ENCODE peak calls at places on chromosome 12, in seven cellular contexts. H is Caco-2, O is A549, P is left ventricle myocardium inferior, Z is AG09309, J is heart right ventricle, M is cardiac muscle cell. K is an unnamed sample.
A peak's percentile ranks its signal among the peaks of the same experiment; 100 is the strongest.

GRCh38 chr12:31362115-31362758 is 36.3 kb upstream of the SINHCAF start:
- DNase-seq in H (peak; percentile 59), O (no peak), P (no peak), Z (no peak), J (no peak), M (no peak), K (no peak)

GRCh38 chr12:120539303-120539702 is 5.1 kb downstream of the RNF10 start:
- DNase-seq in H (no peak), O (no peak), P (no peak), Z (no peak), J (no peak), M (peak; percentile 29), K (no peak)

GRCh38 chr12:84738481-84738972 is 174.1 kb downstream of the SLC6A15 start:
- DNase-seq in H (no peak), O (no peak), P (no peak), Z (peak; percentile 92), J (no peak), M (peak; percentile 40), K (no peak)

GRCh38 chr12:4717806-4718205 is 2.4 kb upstream of the GALNT8 start:
- DNase-seq in H (no peak), O (no peak), P (no peak), Z (no peak), J (no peak), M (no peak), K (no peak)

GRCh38 chr12:8564656-8565055 is 24.0 kb upstream of the CLEC4E start:
- DNase-seq in H (no peak), O (no peak), P (no peak), Z (no peak), J (no peak), M (no peak), K (no peak)

GRCh38 chr12:108853426-108853825 is 4.0 kb downstream of the SSH1 start:
- DNase-seq in H (no peak), O (no peak), P (no peak), Z (no peak), J (no peak), M (no peak), K (no peak)

GRCh38 chr12:122437656-122438121 is 15.2 kb upstream of the CLIP1 start:
- DNase-seq in H (no peak), O (no peak), P (peak; percentile 51), Z (no peak), J (peak; percentile 38), M (peak; percentile 90), K (peak; percentile 65)

GRCh38 chr12:51820721-51821422 is 27.6 kb downstream of the FIGNL2 start:
- DNase-seq in H (peak; percentile 83), O (peak; percentile 82), P (peak; percentile 73), Z (no peak), J (peak; percentile 72), M (peak; percentile 72), K (peak; percentile 86)

GRCh38 chr12:2295941-2296461 is 243.2 kb downstream of the CACNA1C start:
- DNase-seq in H (no peak), O (no peak), P (no peak), Z (peak; percentile 65), J (no peak), M (peak; percentile 51), K (no peak)
- TF ChIP-seq CTCF in H (no peak), O (no peak), P (no peak), Z (no peak), J (no peak), M (no peak), K (no peak)

GRCh38 chr12:57638096-57638495 is 5.1 kb upstream of the B4GALNT1 start:
- DNase-seq in H (no peak), O (no peak), P (no peak), Z (no peak), J (no peak), M (no peak), K (no peak)
- H3K4me3 ChIP-seq in H (no peak overlapping the region), O (no peak overlapping the region), P (no peak overlapping the region), Z (no peak overlapping the region), J (no peak overlapping the region), M (no peak overlapping the region), K (no peak overlapping the region)

GRCh38 chr12:116713529-116713928 is 24.3 kb downstream of the SPRING1 start:
- DNase-seq in H (no peak), O (no peak), P (no peak), Z (no peak), J (no peak), M (no peak), K (no peak)
- TF ChIP-seq CTCF in H (no peak), O (no peak), P (no peak), Z (no peak), J (no peak), M (no peak), K (no peak)

DNA sequence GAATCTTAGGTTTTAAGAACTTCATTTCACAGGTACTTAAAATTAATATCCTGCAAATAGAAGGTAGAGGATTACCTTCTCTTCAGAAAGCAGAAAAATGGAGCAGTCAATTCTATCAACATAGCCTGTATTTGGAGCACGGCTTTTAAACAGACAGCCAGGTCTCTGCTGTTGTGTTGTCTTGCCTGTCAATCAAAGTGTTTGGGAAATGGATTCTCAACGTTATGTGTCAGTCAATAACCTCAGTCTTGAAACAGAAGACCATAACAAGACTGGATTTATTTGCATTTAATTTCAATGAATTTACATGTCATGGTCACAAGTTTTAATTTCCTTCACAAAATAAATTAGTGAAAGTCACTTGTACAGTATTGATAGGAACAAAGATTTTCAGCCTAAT is 51.9 kb upstream of the KRR1 start:
- DNase-seq in H (no peak), O (no peak), P (no peak), Z (no peak), J (no peak), M (no peak), K (no peak)
- H3K4me3 ChIP-seq in H (no peak overlapping the region), O (no peak overlapping the region), P (no peak overlapping the region), Z (no peak overlapping the region), J (no peak overlapping the region), M (no peak overlapping the region), K (no peak overlapping the region)

DNA sequence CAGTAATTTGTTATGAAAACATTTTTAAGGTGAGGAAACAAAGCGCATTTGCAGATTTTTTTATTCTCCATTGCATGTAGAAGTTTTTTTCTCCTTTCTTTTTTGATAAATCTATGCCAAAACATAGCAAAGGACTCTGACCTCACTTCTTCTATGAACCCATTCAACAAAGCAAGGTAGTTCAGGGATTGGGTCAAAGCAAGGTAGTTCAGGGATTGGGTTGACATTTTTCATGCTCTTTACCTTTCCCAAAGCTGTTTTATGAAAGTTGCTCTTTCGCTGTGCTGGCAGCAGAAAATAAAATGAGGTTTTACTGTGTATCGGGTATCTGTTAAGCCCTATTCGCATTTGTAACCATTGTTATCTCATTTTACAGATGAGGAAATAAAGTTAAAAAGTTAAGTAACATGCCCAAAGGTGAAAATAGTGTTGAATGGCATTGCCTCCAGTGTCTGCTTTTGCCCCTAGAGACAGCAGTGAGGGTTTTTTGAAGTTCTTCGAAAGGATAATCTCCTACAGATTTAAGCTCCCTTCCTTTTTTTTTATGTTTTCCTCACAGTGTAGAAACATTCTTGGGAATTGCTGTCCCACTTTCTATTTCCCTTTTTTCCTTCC is 10.6 kb downstream of the STRAP start:
- DNase-seq in H (no peak), O (no peak), P (no peak), Z (no peak), J (no peak), M (no peak), K (no peak)
- TF ChIP-seq CTCF in H (no peak), O (no peak), P (no peak), Z (no peak), J (no peak), M (no peak), K (no peak)

DNA sequence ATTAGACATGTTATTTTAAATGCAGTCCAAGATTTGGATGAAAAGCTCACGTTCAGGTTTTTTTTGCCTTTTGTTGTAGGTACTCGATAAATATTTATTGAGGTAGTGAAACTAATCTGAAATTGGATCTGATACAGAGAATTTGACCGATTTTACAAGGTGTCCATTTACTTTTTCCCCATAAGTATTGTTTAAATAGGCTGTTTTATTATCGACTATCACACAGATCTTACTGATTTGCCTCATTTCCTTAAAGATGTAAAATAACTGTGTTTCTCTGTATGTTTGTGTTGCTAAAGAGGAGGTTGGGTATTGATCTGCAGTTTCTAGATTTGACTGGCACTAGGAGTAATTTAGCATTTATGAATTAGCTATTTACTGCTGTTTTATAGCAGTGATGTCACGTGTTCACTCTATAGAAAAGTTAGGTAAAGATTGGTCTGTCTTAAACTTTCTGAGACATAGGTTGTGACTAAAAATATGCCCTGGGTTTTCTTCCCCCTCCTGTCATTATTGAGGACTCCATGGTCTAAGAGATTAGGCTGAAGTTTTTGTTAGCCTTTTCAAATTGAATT is 3.5 kb downstream of the RAP1B start:
- DNase-seq in H (no peak), O (no peak), P (no peak), Z (no peak), J (no peak), M (no peak), K (no peak)
- H3K4me3 ChIP-seq in H (no peak overlapping the region), O (no peak overlapping the region), P (no peak overlapping the region), Z (no peak overlapping the region), J (no peak overlapping the region), M (no peak overlapping the region), K (peak overlapping the region; percentile 87)